ENCODE peak calls at places on chromosomes 4 and X, in seven cellular contexts. One of them, this sample, is unnamed.

GRCh38 chr4:10006236-10006603 is 15.1 kb downstream of the SLC2A9 start:
- DNase-seq in activated B cell treated with CpG ODN at 0.5 μM for 24 hours: no peak
- DNase-seq in pancreas: no peak
- DNase-seq in cardiac muscle cell: no peak
- DNase-seq in heart right ventricle: peak
- DNase-seq in stomach: peak
- DNase-seq in fibroblast of pulmonary artery: peak
- DNase-seq in this sample: no peak

GRCh38 chrX:13761606-13762005 is 27.1 kb downstream of the OFD1 start:
- DNase-seq in activated B cell treated with CpG ODN at 0.5 μM for 24 hours: no peak
- DNase-seq in pancreas: no peak
- DNase-seq in cardiac muscle cell: no peak
- DNase-seq in heart right ventricle: no peak
- DNase-seq in stomach: no peak
- DNase-seq in fibroblast of pulmonary artery: peak
- DNase-seq in this sample: no peak

GRCh38 chrX:147891886-147892285 is 19.8 kb upstream of the FMR1 start:
- DNase-seq in activated B cell treated with CpG ODN at 0.5 μM for 24 hours: no peak
- DNase-seq in pancreas: no peak
- DNase-seq in cardiac muscle cell: no peak
- DNase-seq in heart right ventricle: no peak
- DNase-seq in stomach: no peak
- DNase-seq in fibroblast of pulmonary artery: peak
- DNase-seq in this sample: no peak

GRCh38 chrX:102959471-102959870 is 22.4 kb downstream of the RAB40AL start:
- DNase-seq in activated B cell treated with CpG ODN at 0.5 μM for 24 hours: no peak
- DNase-seq in pancreas: no peak
- DNase-seq in cardiac muscle cell: no peak
- DNase-seq in heart right ventricle: no peak
- DNase-seq in stomach: no peak
- DNase-seq in fibroblast of pulmonary artery: peak
- DNase-seq in this sample: no peak

GRCh38 chr4:127203561-127204260 is 429.0 kb upstream of the INTU start:
- DNase-seq in activated B cell treated with CpG ODN at 0.5 μM for 24 hours: no peak
- DNase-seq in pancreas: no peak
- DNase-seq in cardiac muscle cell: no peak
- DNase-seq in heart right ventricle: no peak
- DNase-seq in stomach: no peak
- DNase-seq in fibroblast of pulmonary artery: peak
- DNase-seq in this sample: no peak

GRCh38 chr4:30744957-30745640 is 24.9 kb downstream of the PCDH7 start:
- DNase-seq in activated B cell treated with CpG ODN at 0.5 μM for 24 hours: no peak
- DNase-seq in pancreas: no peak
- DNase-seq in cardiac muscle cell: peak
- DNase-seq in heart right ventricle: no peak
- DNase-seq in stomach: no peak
- DNase-seq in fibroblast of pulmonary artery: peak
- DNase-seq in this sample: no peak

GRCh38 chr4:163263601-163264000 is 68.8 kb downstream of the NPY1R start:
- DNase-seq in activated B cell treated with CpG ODN at 0.5 μM for 24 hours: no peak
- DNase-seq in pancreas: no peak
- DNase-seq in cardiac muscle cell: no peak
- DNase-seq in heart right ventricle: no peak
- DNase-seq in stomach: no peak
- DNase-seq in fibroblast of pulmonary artery: no peak
- DNase-seq in this sample: no peak

GRCh38 chrX:97267916-97268680 is 384.4 kb downstream of the RPA4 start:
- DNase-seq in activated B cell treated with CpG ODN at 0.5 μM for 24 hours: no peak
- DNase-seq in pancreas: no peak
- DNase-seq in cardiac muscle cell: no peak
- DNase-seq in heart right ventricle: no peak
- DNase-seq in stomach: no peak
- DNase-seq in fibroblast of pulmonary artery: peak
- DNase-seq in this sample: no peak

GRCh38 chr4:4831266-4831665 is 28.2 kb upstream of the MSX1 start:
- DNase-seq in activated B cell treated with CpG ODN at 0.5 μM for 24 hours: no peak
- DNase-seq in pancreas: no peak
- DNase-seq in cardiac muscle cell: no peak
- DNase-seq in heart right ventricle: no peak
- DNase-seq in stomach: no peak
- DNase-seq in fibroblast of pulmonary artery: no peak
- DNase-seq in this sample: no peak

GRCh38 chr4:118279920-118280432 is 72.8 kb downstream of the PRSS12 start:
- DNase-seq in activated B cell treated with CpG ODN at 0.5 μM for 24 hours: no peak
- DNase-seq in pancreas: no peak
- DNase-seq in cardiac muscle cell: no peak
- DNase-seq in heart right ventricle: no peak
- DNase-seq in stomach: no peak
- DNase-seq in fibroblast of pulmonary artery: peak
- DNase-seq in this sample: no peak

GRCh38 chr4:118278473-118279274 is 74.1 kb downstream of the PRSS12 start:
- DNase-seq in activated B cell treated with CpG ODN at 0.5 μM for 24 hours: peak
- DNase-seq in pancreas: peak
- DNase-seq in cardiac muscle cell: peak
- DNase-seq in heart right ventricle: peak
- DNase-seq in stomach: peak
- DNase-seq in fibroblast of pulmonary artery: peak
- DNase-seq in this sample: peak

GRCh38 chr4:118279328-118279727 is 73.5 kb downstream of the PRSS12 start:
- DNase-seq in activated B cell treated with CpG ODN at 0.5 μM for 24 hours: no peak
- DNase-seq in pancreas: no peak
- DNase-seq in cardiac muscle cell: no peak
- DNase-seq in heart right ventricle: no peak
- DNase-seq in stomach: no peak
- DNase-seq in fibroblast of pulmonary artery: no peak
- DNase-seq in this sample: no peak

GRCh38 chr4:118276551-118276950 is 76.3 kb downstream of the PRSS12 start:
- DNase-seq in activated B cell treated with CpG ODN at 0.5 μM for 24 hours: no peak
- DNase-seq in pancreas: no peak
- DNase-seq in cardiac muscle cell: no peak
- DNase-seq in heart right ventricle: no peak
- DNase-seq in stomach: no peak
- DNase-seq in fibroblast of pulmonary artery: no peak
- DNase-seq in this sample: no peak

GRCh38 chr4:118277243-118277642 is 75.6 kb downstream of the PRSS12 start:
- DNase-seq in activated B cell treated with CpG ODN at 0.5 μM for 24 hours: no peak
- DNase-seq in pancreas: no peak
- DNase-seq in cardiac muscle cell: no peak
- DNase-seq in heart right ventricle: no peak
- DNase-seq in stomach: no peak
- DNase-seq in fibroblast of pulmonary artery: no peak
- DNase-seq in this sample: no peak
- TF ChIP-seq CTCF in activated B cell treated with CpG ODN at 0.5 μM for 24 hours: no peak
- TF ChIP-seq CTCF in pancreas: no peak
- TF ChIP-seq CTCF in cardiac muscle cell: no peak
- TF ChIP-seq CTCF in heart right ventricle: no peak
- TF ChIP-seq CTCF in stomach: no peak
- TF ChIP-seq CTCF in fibroblast of pulmonary artery: no peak
- TF ChIP-seq CTCF in this sample: no peak

DNA sequence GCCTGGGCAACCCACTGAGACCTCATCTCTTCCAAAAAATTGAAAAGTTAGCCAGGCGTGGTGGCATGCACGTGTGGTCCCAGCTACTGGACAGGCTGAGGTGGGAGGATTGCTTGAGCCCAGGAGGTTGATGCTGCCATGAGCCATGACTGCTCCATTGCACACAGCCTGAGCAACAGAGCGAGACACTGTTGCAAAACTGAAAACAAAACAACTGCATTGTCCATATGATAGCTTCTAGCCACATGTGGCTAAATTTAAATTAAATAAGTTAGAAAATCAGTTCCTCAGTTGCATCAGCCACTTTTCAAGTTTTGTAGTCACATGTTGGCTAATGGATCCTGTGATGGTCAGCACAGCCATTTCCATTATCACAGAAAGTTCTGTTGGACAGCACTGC is 67.9 kb downstream of the GAB1 start:
- DNase-seq in activated B cell treated with CpG ODN at 0.5 μM for 24 hours: no peak
- DNase-seq in pancreas: no peak
- DNase-seq in cardiac muscle cell: no peak
- DNase-seq in heart right ventricle: no peak
- DNase-seq in stomach: no peak
- DNase-seq in fibroblast of pulmonary artery: no peak
- DNase-seq in this sample: no peak
- TF ChIP-seq CTCF in activated B cell treated with CpG ODN at 0.5 μM for 24 hours: no peak
- TF ChIP-seq CTCF in pancreas: no peak
- TF ChIP-seq CTCF in cardiac muscle cell: no peak
- TF ChIP-seq CTCF in heart right ventricle: no peak
- TF ChIP-seq CTCF in stomach: no peak
- TF ChIP-seq CTCF in fibroblast of pulmonary artery: no peak
- TF ChIP-seq CTCF in this sample: no peak

GRCh38 chrX:152074163-152074562 is 64.2 kb downstream of the MAGEA10 start:
- DNase-seq in activated B cell treated with CpG ODN at 0.5 μM for 24 hours: no peak
- DNase-seq in pancreas: no peak
- DNase-seq in cardiac muscle cell: peak
- DNase-seq in heart right ventricle: no peak
- DNase-seq in stomach: no peak
- DNase-seq in fibroblast of pulmonary artery: no peak
- DNase-seq in this sample: no peak

GRCh38 chrX:152070186-152070585 is 68.2 kb downstream of the MAGEA10 start:
- DNase-seq in activated B cell treated with CpG ODN at 0.5 μM for 24 hours: no peak
- DNase-seq in pancreas: no peak
- DNase-seq in cardiac muscle cell: no peak
- DNase-seq in heart right ventricle: no peak
- DNase-seq in stomach: no peak
- DNase-seq in fibroblast of pulmonary artery: no peak
- DNase-seq in this sample: no peak

DNA sequence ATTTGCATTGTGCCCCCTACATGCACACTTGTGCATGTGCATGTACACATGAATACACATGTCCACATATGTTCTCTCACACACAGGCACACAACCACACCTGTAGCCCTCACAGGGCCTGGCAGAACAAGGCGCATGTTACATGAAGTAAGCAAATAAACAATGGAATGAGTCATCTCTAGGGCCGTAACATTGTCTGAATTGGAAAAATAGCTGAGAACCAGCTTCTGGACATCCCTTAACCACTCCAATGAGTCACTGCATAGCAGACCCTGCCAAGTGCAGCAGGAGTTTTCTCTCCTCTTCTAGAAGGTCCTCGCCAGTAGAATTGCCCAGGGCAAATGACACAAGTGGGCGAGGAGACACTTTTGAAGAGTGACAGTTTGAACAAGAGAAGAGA is 66.1 kb downstream of the MAGEA10 start:
- DNase-seq in activated B cell treated with CpG ODN at 0.5 μM for 24 hours: no peak
- DNase-seq in pancreas: peak
- DNase-seq in cardiac muscle cell: no peak
- DNase-seq in heart right ventricle: no peak
- DNase-seq in stomach: no peak
- DNase-seq in fibroblast of pulmonary artery: peak
- DNase-seq in this sample: no peak
- TF ChIP-seq CTCF in activated B cell treated with CpG ODN at 0.5 μM for 24 hours: no peak
- TF ChIP-seq CTCF in pancreas: no peak
- TF ChIP-seq CTCF in cardiac muscle cell: no peak
- TF ChIP-seq CTCF in heart right ventricle: no peak
- TF ChIP-seq CTCF in stomach: no peak
- TF ChIP-seq CTCF in fibroblast of pulmonary artery: no peak
- TF ChIP-seq CTCF in this sample: no peak

GRCh38 chr4:152098365-152099060 is 337.7 kb upstream of the GATB start:
- DNase-seq in activated B cell treated with CpG ODN at 0.5 μM for 24 hours: no peak
- DNase-seq in pancreas: no peak
- DNase-seq in cardiac muscle cell: no peak
- DNase-seq in heart right ventricle: no peak
- DNase-seq in stomach: no peak
- DNase-seq in fibroblast of pulmonary artery: no peak
- DNase-seq in this sample: no peak

GRCh38 chr4:152100378-152101201 is 339.8 kb upstream of the GATB start:
- DNase-seq in activated B cell treated with CpG ODN at 0.5 μM for 24 hours: no peak
- DNase-seq in pancreas: no peak
- DNase-seq in cardiac muscle cell: no peak
- DNase-seq in heart right ventricle: no peak
- DNase-seq in stomach: peak
- DNase-seq in fibroblast of pulmonary artery: no peak
- DNase-seq in this sample: no peak

GRCh38 chr4:152101546-152102183 is 340.9 kb upstream of the GATB start:
- DNase-seq in activated B cell treated with CpG ODN at 0.5 μM for 24 hours: no peak
- DNase-seq in pancreas: no peak
- DNase-seq in cardiac muscle cell: no peak
- DNase-seq in heart right ventricle: no peak
- DNase-seq in stomach: no peak
- DNase-seq in fibroblast of pulmonary artery: no peak
- DNase-seq in this sample: no peak

GRCh38 chr4:152099061-152099425 is 338.2 kb upstream of the GATB start:
- DNase-seq in activated B cell treated with CpG ODN at 0.5 μM for 24 hours: no peak
- DNase-seq in pancreas: no peak
- DNase-seq in cardiac muscle cell: no peak
- DNase-seq in heart right ventricle: no peak
- DNase-seq in stomach: no peak
- DNase-seq in fibroblast of pulmonary artery: no peak
- DNase-seq in this sample: no peak

GRCh38 chr4:152099555-152099954 is 338.7 kb upstream of the GATB start:
- DNase-seq in activated B cell treated with CpG ODN at 0.5 μM for 24 hours: no peak
- DNase-seq in pancreas: no peak
- DNase-seq in cardiac muscle cell: no peak
- DNase-seq in heart right ventricle: no peak
- DNase-seq in stomach: no peak
- DNase-seq in fibroblast of pulmonary artery: no peak
- DNase-seq in this sample: no peak
- TF ChIP-seq CTCF in activated B cell treated with CpG ODN at 0.5 μM for 24 hours: no peak
- TF ChIP-seq CTCF in pancreas: no peak
- TF ChIP-seq CTCF in cardiac muscle cell: no peak
- TF ChIP-seq CTCF in heart right ventricle: peak
- TF ChIP-seq CTCF in stomach: no peak
- TF ChIP-seq CTCF in fibroblast of pulmonary artery: no peak
- TF ChIP-seq CTCF in this sample: no peak

This sample was measured in chondrocyte.